ENCODE peak calls at places on chromosomes 2 and 18, in four cellular contexts. One of them, this sample, is unnamed.

GRCh38 chr2:235446082-235446481 is 47.8 kb upstream of the AGAP1 start:
- DNase-seq in iPS DF 19.7: no peak
- DNase-seq in germinal center: no peak
- DNase-seq in psoas muscle: no peak
- DNase-seq in this sample: no peak

GRCh38 chr2:241357531-241357930 is 1.4 kb downstream of the FARP2 start:
- DNase-seq in iPS DF 19.7: no peak
- DNase-seq in germinal center: no peak
- DNase-seq in psoas muscle: no peak
- DNase-seq in this sample: no peak

GRCh38 chr18:36108601-36109000 is 20.5 kb downstream of the SLC39A6 start:
- DNase-seq in iPS DF 19.7: no peak
- DNase-seq in germinal center: no peak
- DNase-seq in psoas muscle: no peak
- DNase-seq in this sample: no peak

GRCh38 chr2:9310827-9311226 is 104.2 kb downstream of the ASAP2 start:
- DNase-seq in iPS DF 19.7: no peak
- DNase-seq in germinal center: no peak
- DNase-seq in psoas muscle: no peak
- DNase-seq in this sample: no peak

GRCh38 chr2:136052374-136053362 is 65.3 kb downstream of the CXCR4 start:
- DNase-seq in iPS DF 19.7: no peak
- DNase-seq in germinal center: no peak
- DNase-seq in psoas muscle: no peak
- DNase-seq in this sample: no peak

GRCh38 chr2:23520256-23520655 is 135.3 kb downstream of the KLHL29 start:
- DNase-seq in iPS DF 19.7: peak
- DNase-seq in germinal center: no peak
- DNase-seq in psoas muscle: no peak
- DNase-seq in this sample: no peak

GRCh38 chr2:101518470-101519172 is 43.7 kb upstream of the RFX8 start:
- DNase-seq in iPS DF 19.7: no peak
- DNase-seq in germinal center: no peak
- DNase-seq in psoas muscle: no peak
- DNase-seq in this sample: peak

GRCh38 chr2:181178823-181179412 is 198.5 kb downstream of the UBE2E3 start:
- DNase-seq in iPS DF 19.7: peak
- DNase-seq in germinal center: peak
- DNase-seq in psoas muscle: no peak
- DNase-seq in this sample: no peak

GRCh38 chr2:11498543-11499034 is 32.6 kb upstream of the E2F6 start:
- DNase-seq in iPS DF 19.7: no peak
- DNase-seq in germinal center: no peak
- DNase-seq in psoas muscle: peak
- DNase-seq in this sample: peak

GRCh38 chr18:78376036-78376435 is 603.6 kb upstream of the SALL3 start:
- DNase-seq in iPS DF 19.7: no peak
- DNase-seq in germinal center: no peak
- DNase-seq in psoas muscle: no peak
- DNase-seq in this sample: no peak

GRCh38 chr2:173750332-173750731 is 214.8 kb downstream of the SP3 start:
- DNase-seq in iPS DF 19.7: peak
- DNase-seq in germinal center: no peak
- DNase-seq in psoas muscle: no peak
- DNase-seq in this sample: no peak

GRCh38 chr2:51633073-51633472 is 601.1 kb upstream of the NRXN1 start:
- DNase-seq in iPS DF 19.7: no peak
- DNase-seq in germinal center: no peak
- DNase-seq in psoas muscle: no peak
- DNase-seq in this sample: no peak

GRCh38 chr18:78816114-78816513 is 163.5 kb upstream of the SALL3 start:
- DNase-seq in iPS DF 19.7: no peak
- DNase-seq in germinal center: no peak
- DNase-seq in psoas muscle: no peak
- DNase-seq in this sample: no peak

GRCh38 chr2:69804416-69804815 is 25.0 kb upstream of the GMCL1 start:
- DNase-seq in iPS DF 19.7: no peak
- DNase-seq in germinal center: no peak
- DNase-seq in psoas muscle: no peak
- DNase-seq in this sample: no peak

GRCh38 chr2:229445013-229445412 is 173.9 kb upstream of the PID1 start:
- DNase-seq in iPS DF 19.7: no peak
- DNase-seq in germinal center: no peak
- DNase-seq in psoas muscle: peak
- DNase-seq in this sample: peak

GRCh38 chr2:41698787-41699422 is 348.9 kb upstream of the PKDCC start:
- DNase-seq in iPS DF 19.7: no peak
- DNase-seq in germinal center: peak
- DNase-seq in psoas muscle: peak
- DNase-seq in this sample: peak

GRCh38 chr2:120775801-120776589 is 40.3 kb downstream of the GLI2 start:
- DNase-seq in iPS DF 19.7: no peak
- DNase-seq in germinal center: no peak
- DNase-seq in psoas muscle: peak
- DNase-seq in this sample: no peak